ENCODE peak calls at places on chromosome 17, in ten cellular contexts. One of them, this sample, is unnamed.

GRCh38 chr17:43536236-43537088 is 9.7 kb downstream of the ETV4 start:
- DNase-seq in sigmoid colon: no peak
- DNase-seq in uterus: no peak
- DNase-seq in heart left ventricle: no peak
- DNase-seq in A549: no peak
- DNase-seq in Peyer's patch: no peak
- DNase-seq in ovary: no peak
- DNase-seq in tibial nerve: no peak
- DNase-seq in breast epithelium: no peak
- DNase-seq in H54: peak
- DNase-seq in this sample: no peak

GRCh38 chr17:14859521-14859920 is 405.6 kb downstream of the PMP22 start:
- DNase-seq in sigmoid colon: no peak
- DNase-seq in uterus: no peak
- DNase-seq in heart left ventricle: no peak
- DNase-seq in A549: no peak
- DNase-seq in Peyer's patch: no peak
- DNase-seq in ovary: no peak
- DNase-seq in tibial nerve: no peak
- DNase-seq in breast epithelium: no peak
- DNase-seq in H54: no peak
- DNase-seq in this sample: no peak

GRCh38 chr17:60091908-60092331 is 13.2 kb upstream of the HEATR6 start:
- DNase-seq in sigmoid colon: no peak
- DNase-seq in uterus: no peak
- DNase-seq in heart left ventricle: no peak
- DNase-seq in A549: no peak
- DNase-seq in Peyer's patch: no peak
- DNase-seq in ovary: no peak
- DNase-seq in tibial nerve: no peak
- DNase-seq in breast epithelium: no peak
- DNase-seq in H54: no peak
- DNase-seq in this sample: no peak

GRCh38 chr17:74431568-74432483 is at the start of gene GPRC5C:
- DNase-seq in sigmoid colon: peak
- DNase-seq in uterus: peak
- DNase-seq in heart left ventricle: peak
- DNase-seq in A549: peak
- DNase-seq in Peyer's patch: peak
- DNase-seq in ovary: peak
- DNase-seq in tibial nerve: peak
- DNase-seq in breast epithelium: peak
- DNase-seq in H54: no peak
- DNase-seq in this sample: no peak

GRCh38 chr17:50749243-50749642 is 18.1 kb downstream of the ANKRD40CL start:
- DNase-seq in sigmoid colon: no peak
- DNase-seq in uterus: no peak
- DNase-seq in heart left ventricle: no peak
- DNase-seq in A549: no peak
- DNase-seq in Peyer's patch: no peak
- DNase-seq in ovary: no peak
- DNase-seq in tibial nerve: no peak
- DNase-seq in breast epithelium: no peak
- DNase-seq in H54: no peak
- DNase-seq in this sample: no peak

GRCh38 chr17:80779961-80780380 is 211.7 kb upstream of the CHMP6 start:
- DNase-seq in sigmoid colon: peak
- DNase-seq in uterus: peak
- DNase-seq in heart left ventricle: no peak
- DNase-seq in A549: no peak
- DNase-seq in Peyer's patch: no peak
- DNase-seq in ovary: no peak
- DNase-seq in tibial nerve: peak
- DNase-seq in breast epithelium: peak
- DNase-seq in H54: no peak
- DNase-seq in this sample: no peak

GRCh38 chr17:920190-920589 is 59.4 kb downstream of the NXN start:
- DNase-seq in sigmoid colon: no peak
- DNase-seq in uterus: no peak
- DNase-seq in heart left ventricle: no peak
- DNase-seq in A549: no peak
- DNase-seq in Peyer's patch: no peak
- DNase-seq in ovary: no peak
- DNase-seq in tibial nerve: no peak
- DNase-seq in breast epithelium: no peak
- DNase-seq in H54: no peak
- DNase-seq in this sample: no peak

GRCh38 chr17:41966453-41967140 is at the start of gene CNP:
- DNase-seq in sigmoid colon: peak
- DNase-seq in uterus: peak
- DNase-seq in heart left ventricle: peak
- DNase-seq in A549: peak
- DNase-seq in Peyer's patch: peak
- DNase-seq in ovary: peak
- DNase-seq in tibial nerve: peak
- DNase-seq in breast epithelium: peak
- DNase-seq in H54: peak
- DNase-seq in this sample: peak

GRCh38 chr17:76568771-76569170 is 16.9 kb downstream of the ST6GALNAC2 start:
- DNase-seq in sigmoid colon: no peak
- DNase-seq in uterus: no peak
- DNase-seq in heart left ventricle: no peak
- DNase-seq in A549: no peak
- DNase-seq in Peyer's patch: no peak
- DNase-seq in ovary: no peak
- DNase-seq in tibial nerve: no peak
- DNase-seq in breast epithelium: no peak
- DNase-seq in H54: no peak
- DNase-seq in this sample: no peak

GRCh38 chr17:76566613-76566943 is 19.1 kb downstream of the ST6GALNAC2 start:
- DNase-seq in sigmoid colon: no peak
- DNase-seq in uterus: no peak
- DNase-seq in heart left ventricle: no peak
- DNase-seq in A549: no peak
- DNase-seq in Peyer's patch: no peak
- DNase-seq in ovary: no peak
- DNase-seq in tibial nerve: no peak
- DNase-seq in breast epithelium: no peak
- DNase-seq in H54: no peak
- DNase-seq in this sample: no peak

GRCh38 chr17:76567634-76568432 is 17.8 kb downstream of the ST6GALNAC2 start:
- DNase-seq in sigmoid colon: no peak
- DNase-seq in uterus: no peak
- DNase-seq in heart left ventricle: no peak
- DNase-seq in A549: no peak
- DNase-seq in Peyer's patch: no peak
- DNase-seq in ovary: no peak
- DNase-seq in tibial nerve: no peak
- DNase-seq in breast epithelium: no peak
- DNase-seq in H54: no peak
- DNase-seq in this sample: peak

GRCh38 chr17:76565728-76566612 is 19.7 kb downstream of the ST6GALNAC2 start:
- DNase-seq in sigmoid colon: no peak
- DNase-seq in uterus: no peak
- DNase-seq in heart left ventricle: no peak
- DNase-seq in A549: no peak
- DNase-seq in Peyer's patch: no peak
- DNase-seq in ovary: no peak
- DNase-seq in tibial nerve: no peak
- DNase-seq in breast epithelium: no peak
- DNase-seq in H54: no peak
- DNase-seq in this sample: no peak

DNA sequence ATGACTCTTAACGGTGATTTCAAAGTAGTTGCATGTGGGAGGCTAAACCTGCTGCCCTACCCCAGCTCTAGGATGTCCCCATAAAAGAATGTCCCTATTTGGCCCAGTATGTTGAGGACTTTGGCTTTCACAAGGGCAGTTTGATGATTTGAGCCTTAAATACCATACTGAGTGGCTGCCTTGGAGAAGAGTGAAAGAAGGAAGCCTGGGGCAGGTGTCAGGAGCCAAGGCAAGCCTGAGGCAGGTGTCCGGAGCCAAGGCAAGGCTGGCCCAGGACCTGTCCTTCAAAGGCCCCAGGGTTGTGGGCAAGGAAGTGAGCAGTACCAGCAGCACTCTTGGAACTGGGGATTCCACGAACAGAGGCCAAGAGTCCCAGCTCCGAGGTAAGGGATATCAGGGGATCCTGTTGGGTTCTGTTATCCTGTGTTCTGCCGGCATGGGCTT is 18.6 kb downstream of the ST6GALNAC2 start:
- DNase-seq in sigmoid colon: no peak
- DNase-seq in uterus: no peak
- DNase-seq in heart left ventricle: no peak
- DNase-seq in A549: no peak
- DNase-seq in Peyer's patch: no peak
- DNase-seq in ovary: no peak
- DNase-seq in tibial nerve: no peak
- DNase-seq in breast epithelium: no peak
- DNase-seq in H54: no peak
- DNase-seq in this sample: no peak
- TF ChIP-seq POLR2A in sigmoid colon: no peak
- TF ChIP-seq POLR2A in uterus: no peak
- TF ChIP-seq POLR2A in heart left ventricle: no peak
- TF ChIP-seq POLR2A in A549: no peak
- TF ChIP-seq POLR2A in Peyer's patch: no peak
- TF ChIP-seq POLR2A in ovary: no peak
- TF ChIP-seq POLR2A in tibial nerve: no peak
- TF ChIP-seq POLR2A in breast epithelium: no peak
- TF ChIP-seq POLR2A in H54: no peak
- TF ChIP-seq POLR2A in this sample: peak

DNA sequence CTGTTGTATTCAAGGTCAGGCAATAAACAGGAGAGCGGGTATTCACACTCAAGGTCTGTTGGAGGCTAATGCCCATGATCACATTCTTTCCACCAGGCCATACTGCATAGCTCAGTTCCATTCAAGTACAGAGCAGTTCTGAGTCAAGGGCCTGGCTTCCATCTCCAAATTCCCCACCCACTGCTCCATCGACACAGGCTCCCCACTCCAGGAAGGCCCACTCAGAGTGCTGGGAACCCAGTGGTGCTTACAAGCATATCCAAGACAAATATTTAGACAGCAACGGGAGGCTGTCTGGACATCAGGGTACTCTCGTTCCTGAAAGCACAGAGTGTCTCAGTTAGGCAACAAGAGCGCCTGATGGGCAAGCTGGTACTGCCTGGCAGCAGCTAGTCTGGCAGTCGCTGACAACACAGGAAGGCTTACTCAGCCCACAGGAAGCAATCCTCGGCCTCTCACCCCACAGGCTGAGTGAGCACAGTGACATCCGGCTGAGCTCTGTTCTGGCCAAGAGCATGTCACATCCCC is 40.9 kb downstream of the RFFL start:
- DNase-seq in sigmoid colon: peak
- DNase-seq in uterus: peak
- DNase-seq in heart left ventricle: peak
- DNase-seq in A549: peak
- DNase-seq in Peyer's patch: no peak
- DNase-seq in ovary: no peak
- DNase-seq in tibial nerve: peak
- DNase-seq in breast epithelium: no peak
- DNase-seq in H54: peak
- DNase-seq in this sample: no peak
- TF ChIP-seq POLR2A in sigmoid colon: no peak
- TF ChIP-seq POLR2A in uterus: no peak
- TF ChIP-seq POLR2A in heart left ventricle: no peak
- TF ChIP-seq POLR2A in A549: no peak
- TF ChIP-seq POLR2A in Peyer's patch: no peak
- TF ChIP-seq POLR2A in ovary: no peak
- TF ChIP-seq POLR2A in tibial nerve: no peak
- TF ChIP-seq POLR2A in breast epithelium: no peak
- TF ChIP-seq POLR2A in H54: peak
- TF ChIP-seq POLR2A in this sample: no peak

DNA sequence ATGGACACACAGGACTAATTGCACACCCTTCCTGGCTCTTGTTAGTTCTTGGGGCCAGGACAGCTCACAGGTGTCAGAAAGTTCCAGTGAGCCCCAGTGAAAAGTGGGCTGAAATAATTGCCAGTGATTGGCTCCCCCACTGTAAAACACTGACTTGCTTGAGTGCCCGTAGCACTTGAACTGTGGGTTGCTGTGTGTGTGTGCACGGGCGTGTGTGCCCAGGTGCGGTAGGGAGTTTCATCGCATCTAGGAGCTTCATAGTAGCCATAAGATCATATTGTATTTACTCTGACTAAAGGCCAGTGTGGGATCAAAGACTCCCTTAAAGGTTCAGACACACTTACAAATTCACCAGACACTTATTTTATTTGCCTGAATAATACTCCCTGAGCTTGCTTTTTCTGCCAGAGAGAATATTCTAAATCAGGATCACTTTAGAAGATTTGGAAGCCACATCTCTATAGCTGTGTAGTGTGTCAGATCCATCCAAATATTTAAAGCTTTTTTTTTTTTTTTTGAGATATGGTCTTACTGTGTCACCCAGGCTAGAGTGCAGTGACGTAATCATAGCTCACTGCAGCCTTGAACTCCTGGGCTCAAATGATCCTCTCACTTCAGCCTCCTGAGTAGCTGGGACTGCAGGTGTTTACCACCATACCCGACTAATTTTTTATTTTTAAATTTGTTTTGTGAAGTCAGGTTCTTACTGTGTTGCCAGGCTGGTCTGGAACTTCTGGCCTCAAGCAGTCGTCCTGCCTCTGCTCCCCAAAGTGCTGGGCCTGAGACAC is 11.4 kb downstream of the UNK start:
- DNase-seq in sigmoid colon: peak
- DNase-seq in uterus: no peak
- DNase-seq in heart left ventricle: no peak
- DNase-seq in A549: no peak
- DNase-seq in Peyer's patch: no peak
- DNase-seq in ovary: no peak
- DNase-seq in tibial nerve: no peak
- DNase-seq in breast epithelium: no peak
- DNase-seq in H54: no peak
- DNase-seq in this sample: no peak
- TF ChIP-seq POLR2A in sigmoid colon: no peak
- TF ChIP-seq POLR2A in uterus: no peak
- TF ChIP-seq POLR2A in heart left ventricle: no peak
- TF ChIP-seq POLR2A in A549: no peak
- TF ChIP-seq POLR2A in Peyer's patch: no peak
- TF ChIP-seq POLR2A in ovary: no peak
- TF ChIP-seq POLR2A in tibial nerve: no peak
- TF ChIP-seq POLR2A in breast epithelium: no peak
- TF ChIP-seq POLR2A in H54: no peak
- TF ChIP-seq POLR2A in this sample: no peak

GRCh38 chr17:73201215-73202069 is 8.6 kb downstream of the COG1 start:
- DNase-seq in sigmoid colon: no peak
- DNase-seq in uterus: peak
- DNase-seq in heart left ventricle: peak
- DNase-seq in A549: no peak
- DNase-seq in Peyer's patch: no peak
- DNase-seq in ovary: peak
- DNase-seq in tibial nerve: no peak
- DNase-seq in breast epithelium: no peak
- DNase-seq in H54: no peak
- DNase-seq in this sample: no peak

GRCh38 chr17:73200476-73200875 is 7.6 kb downstream of the COG1 start:
- DNase-seq in sigmoid colon: no peak
- DNase-seq in uterus: no peak
- DNase-seq in heart left ventricle: no peak
- DNase-seq in A549: no peak
- DNase-seq in Peyer's patch: no peak
- DNase-seq in ovary: no peak
- DNase-seq in tibial nerve: no peak
- DNase-seq in breast epithelium: no peak
- DNase-seq in H54: no peak
- DNase-seq in this sample: no peak

GRCh38 chr17:73205326-73205980 is 12.6 kb downstream of the COG1 start:
- DNase-seq in sigmoid colon: no peak
- DNase-seq in uterus: no peak
- DNase-seq in heart left ventricle: no peak
- DNase-seq in A549: no peak
- DNase-seq in Peyer's patch: no peak
- DNase-seq in ovary: no peak
- DNase-seq in tibial nerve: no peak
- DNase-seq in breast epithelium: no peak
- DNase-seq in H54: no peak
- DNase-seq in this sample: no peak

GRCh38 chr17:73203135-73203787 is 10.4 kb downstream of the COG1 start:
- DNase-seq in sigmoid colon: no peak
- DNase-seq in uterus: peak
- DNase-seq in heart left ventricle: no peak
- DNase-seq in A549: no peak
- DNase-seq in Peyer's patch: no peak
- DNase-seq in ovary: no peak
- DNase-seq in tibial nerve: no peak
- DNase-seq in breast epithelium: no peak
- DNase-seq in H54: no peak
- DNase-seq in this sample: peak

GRCh38 chr17:73203788-73204479 is 11.1 kb downstream of the COG1 start:
- DNase-seq in sigmoid colon: no peak
- DNase-seq in uterus: no peak
- DNase-seq in heart left ventricle: no peak
- DNase-seq in A549: no peak
- DNase-seq in Peyer's patch: no peak
- DNase-seq in ovary: no peak
- DNase-seq in tibial nerve: no peak
- DNase-seq in breast epithelium: no peak
- DNase-seq in H54: no peak
- DNase-seq in this sample: no peak
- TF ChIP-seq POLR2A in sigmoid colon: no peak
- TF ChIP-seq POLR2A in uterus: no peak
- TF ChIP-seq POLR2A in heart left ventricle: no peak
- TF ChIP-seq POLR2A in A549: no peak
- TF ChIP-seq POLR2A in Peyer's patch: no peak
- TF ChIP-seq POLR2A in ovary: no peak
- TF ChIP-seq POLR2A in tibial nerve: no peak
- TF ChIP-seq POLR2A in breast epithelium: no peak
- TF ChIP-seq POLR2A in H54: no peak
- TF ChIP-seq POLR2A in this sample: no peak